ENCODE peak calls at places on chromosome 9, in four cellular contexts. D is A549, J is transverse colon, S is esophagus squamous epithelium. W is an unnamed sample. For H3K4me1, the result is how much of the 10 kb centered on the place peaks cover.

GRCh38 chr9:16265671-16266070 is 604.8 kb downstream of the BNC2 start:
- DNase-seq in S (no peak), J (no peak), D (no peak), W (no peak)

GRCh38 chr9:106722051-106722753 is 140.8 kb upstream of the ZNF462 start:
- DNase-seq in D (no peak), S (no peak), J (no peak), W (no peak)

GRCh38 chr9:72703574-72703973 is 182.2 kb downstream of the TMC1 start:
- DNase-seq in D (no peak), S (no peak), J (no peak), W (no peak)

GRCh38 chr9:83754383-83754977 is 46.7 kb upstream of the UBQLN1 start:
- DNase-seq in D (no peak), S (no peak), J (no peak), W (no peak)

GRCh38 chr9:121259498-121259897 is 8.5 kb upstream of the GSN start:
- DNase-seq in D (no peak), S (no peak), J (no peak), W (no peak)

GRCh38 chr9:21919377-21920362 is 74.5 kb downstream of the CDKN2A start:
- DNase-seq in S (no peak), J (no peak), D (no peak), W (no peak)

GRCh38 chr9:116152390-116152789 is 1.2 kb upstream of the PAPPA start:
- DNase-seq in D (no peak), S (no peak), J (no peak), W (no peak)

GRCh38 chr9:125650271-125650737 is 56.7 kb downstream of the MAPKAP1 start:
- DNase-seq in D (no peak), J (no peak), S (no peak), W (no peak)

GRCh38 chr9:69965416-69966145 is 78.1 kb upstream of the MAMDC2 start:
- DNase-seq in J (no peak), S (no peak), D (no peak), W (no peak)

GRCh38 chr9:4829956-4830355 is 37.2 kb downstream of the RCL1 start:
- DNase-seq in S (no peak), D (no peak), J (no peak), W (no peak)

GRCh38 chr9:95783426-95783975 is 92.0 kb upstream of the ERCC6L2 start:
- DNase-seq in J (no peak), S (no peak), D (no peak), W (no peak)

GRCh38 chr9:78601957-78602565 is 305.1 kb downstream of the PSAT1 start:
- DNase-seq in D (no peak), S (no peak), J (no peak), W (no peak)

GRCh38 chr9:16331527-16331926 is 538.9 kb downstream of the BNC2 start:
- DNase-seq in S (no peak), D (no peak), J (no peak), W (no peak)

GRCh38 chr9:122845116-122845515 is 16.7 kb upstream of the PDCL start:
- DNase-seq in S (no peak), J (no peak), D (no peak), W (no peak)

GRCh38 chr9:22469928-22470544 is 23.4 kb downstream of the DMRTA1 start:
- DNase-seq in S (no peak), D (peak), J (peak), W (no peak)

GRCh38 chr9:95189230-95190098 is 128.0 kb downstream of the FANCC start:
- DNase-seq in S (no peak), D (no peak), J (no peak), W (no peak)

GRCh38 chr9:83981126-83981871 is 694 bp downstream of the RMI1 start:
- DNase-seq in S (no peak), J (peak), D (peak), W (no peak)

GRCh38 chr9:131029574-131029952 is 20.6 kb downstream of the LAMC3 start:
- DNase-seq in D (no peak), S (no peak), J (no peak), W (no peak)

GRCh38 chr9:22307013-22307711 is 139.5 kb upstream of the DMRTA1 start:
- DNase-seq in S (no peak), J (no peak), D (peak), W (no peak)

GRCh38 chr9:136023401-136024225 is 62.4 kb upstream of the UBAC1 start:
- DNase-seq in D (no peak), J (no peak), S (no peak), W (peak)

GRCh38 chr9:121607434-121608248 is 43.8 kb upstream of the DAB2IP start:
- DNase-seq in D (no peak), S (no peak), J (no peak), W (peak)

DNA sequence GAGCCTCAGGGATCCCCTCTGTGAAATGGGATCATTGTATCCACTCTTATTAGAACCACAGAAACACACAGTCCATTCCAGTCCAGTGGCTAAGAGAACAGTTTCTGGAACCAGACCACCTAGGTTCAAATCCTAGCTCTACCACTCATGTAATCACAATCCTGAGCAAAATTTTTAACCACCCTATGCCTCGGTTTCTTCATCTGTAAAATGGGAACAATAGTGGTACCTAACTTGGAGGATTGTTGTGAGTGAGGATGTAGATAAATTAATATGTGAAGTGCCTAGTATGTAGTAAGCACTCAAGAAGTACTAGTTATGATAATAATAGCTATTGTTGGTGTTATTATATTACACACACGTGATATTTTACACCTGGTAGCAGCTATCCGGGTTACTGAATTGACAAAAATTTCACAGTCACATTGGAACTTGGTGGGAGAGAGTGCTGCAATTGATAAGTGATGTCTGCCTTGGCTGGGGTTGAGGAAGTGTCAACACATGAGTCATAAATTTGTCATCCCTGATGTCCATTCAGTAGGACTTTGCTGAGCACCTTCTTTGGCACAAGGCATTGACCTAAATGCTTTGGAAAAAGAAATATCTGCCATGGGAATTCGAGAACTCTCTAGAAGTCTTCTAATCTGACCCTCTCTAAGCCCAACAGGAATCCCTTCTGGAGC is 68.4 kb downstream of the COL27A1 start:
- DNase-seq in J (no peak), S (no peak), D (peak), W (no peak)
- H3K27ac ChIP-seq in J (no peak), S (no peak), D (peak), W (no peak)

GRCh38 chr9:35731415-35732184 is 395 bp downstream of the TLN1 start:
- DNase-seq in S (no peak), J (no peak), D (peak), W (no peak)
- TF ChIP-seq POLR2A in S (no peak), J (peak), D (no peak), W (no peak)

DNA sequence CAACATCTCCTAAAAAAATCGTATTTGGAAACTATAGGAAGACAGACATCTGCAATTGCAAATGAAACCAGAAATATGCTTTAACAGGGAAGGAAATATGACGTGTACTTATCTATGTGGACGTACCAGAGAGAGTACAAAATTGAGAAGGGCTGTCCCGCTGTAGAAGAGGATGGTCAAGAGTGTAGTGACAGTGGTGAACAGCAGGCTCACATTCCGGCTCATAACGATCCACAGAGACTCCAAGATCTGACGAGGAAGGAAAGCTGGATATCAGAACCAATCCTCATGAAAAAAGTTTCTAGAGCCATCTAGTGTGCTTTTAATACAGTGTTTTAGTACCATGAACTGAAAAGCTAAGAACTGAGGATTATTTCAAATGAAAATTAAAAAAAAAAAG is 37.1 kb upstream of the CTNNAL1 start:
- DNase-seq in J (no peak), S (no peak), D (no peak), W (no peak)
- H3K4me1 ChIP-seq in J (under half), S (under half), D (under half), W (under half)

DNA sequence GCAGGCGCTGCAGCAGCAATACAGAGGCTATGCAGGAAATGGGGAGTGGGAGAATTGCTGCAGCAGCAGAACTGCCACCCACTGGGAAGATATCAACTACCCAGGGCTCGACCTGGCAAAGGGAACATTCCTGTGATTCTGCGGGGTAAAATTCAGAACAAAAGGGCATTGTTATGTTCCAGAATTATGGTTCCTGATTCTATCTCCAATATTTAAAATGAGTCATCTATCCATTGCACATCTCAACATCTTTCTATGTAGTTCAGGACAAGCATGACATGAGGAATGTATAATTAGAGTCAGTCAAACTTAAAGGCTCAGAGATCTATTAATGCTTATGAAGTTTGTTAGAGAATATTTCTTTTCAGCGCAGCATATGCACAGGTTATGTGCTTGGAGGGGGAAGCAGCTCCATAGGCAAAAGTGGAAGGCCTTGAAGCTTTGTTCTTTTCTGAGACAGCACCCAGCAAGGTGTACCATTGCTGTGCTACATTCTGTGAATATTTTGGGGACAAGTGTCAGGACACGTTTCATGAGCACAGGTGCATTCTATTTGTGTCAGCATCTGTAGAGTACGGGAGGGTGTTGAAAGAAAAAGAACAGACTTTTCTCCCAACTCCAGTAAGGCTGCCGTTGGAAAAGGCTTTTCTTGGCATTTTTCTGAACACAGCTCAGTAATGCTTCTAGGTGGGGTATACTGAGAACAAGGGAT is 395.6 kb upstream of the MPDZ start:
- DNase-seq in J (no peak), D (no peak), S (no peak), W (no peak)
- H3K27ac ChIP-seq in J (no peak), D (no peak), S (no peak), W (no peak)

GRCh38 chr9:99192786-99193465 is 28.8 kb downstream of the ALG2 start:
- DNase-seq in S (no peak), D (no peak), J (no peak), W (no peak)

GRCh38 chr9:99199938-99200539 is 21.7 kb downstream of the ALG2 start:
- DNase-seq in S (no peak), J (no peak), D (no peak), W (no peak)

GRCh38 chr9:99193466-99193821 is 28.3 kb downstream of the ALG2 start:
- DNase-seq in D (no peak), J (no peak), S (no peak), W (no peak)

GRCh38 chr9:99197124-99197630 is 24.6 kb downstream of the ALG2 start:
- DNase-seq in S (no peak), J (no peak), D (no peak), W (no peak)

DNA sequence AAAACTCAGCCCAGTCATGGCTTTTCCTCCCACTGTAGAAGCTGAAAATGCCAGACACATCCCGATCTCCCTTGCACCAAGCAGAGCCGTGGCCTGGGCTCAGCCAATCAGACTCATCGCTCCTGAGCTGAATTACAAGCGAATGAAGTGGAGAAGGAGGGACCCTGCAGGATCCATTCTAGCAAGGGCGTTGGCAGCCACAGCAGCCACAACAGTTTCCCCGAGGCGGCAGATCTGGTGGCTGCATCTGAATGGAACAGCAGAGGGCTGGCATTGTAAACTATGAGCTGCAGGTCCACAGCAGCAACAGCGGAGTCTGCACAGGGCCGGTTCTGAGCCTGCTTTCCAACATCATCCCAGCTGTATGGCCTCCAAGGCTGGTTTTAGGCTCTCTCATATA is 23.8 kb downstream of the ALG2 start:
- DNase-seq in J (no peak), S (no peak), D (no peak), W (no peak)
- TF ChIP-seq POLR2A in J (no peak), S (no peak), D (no peak), W (no peak)

GRCh38 chr9:110979636-110980035 is 58.6 kb downstream of the LPAR1 start:
- DNase-seq in S (no peak), J (no peak), D (no peak), W (no peak)

GRCh38 chr9:110975969-110976368 is 62.3 kb downstream of the LPAR1 start:
- DNase-seq in J (no peak), S (no peak), D (no peak), W (no peak)

GRCh38 chr9:110978516-110978915 is 59.8 kb downstream of the LPAR1 start:
- DNase-seq in D (no peak), S (no peak), J (no peak), W (no peak)

GRCh38 chr9:110977259-110977709 is 61.0 kb downstream of the LPAR1 start:
- DNase-seq in S (no peak), D (peak), J (no peak), W (no peak)

DNA sequence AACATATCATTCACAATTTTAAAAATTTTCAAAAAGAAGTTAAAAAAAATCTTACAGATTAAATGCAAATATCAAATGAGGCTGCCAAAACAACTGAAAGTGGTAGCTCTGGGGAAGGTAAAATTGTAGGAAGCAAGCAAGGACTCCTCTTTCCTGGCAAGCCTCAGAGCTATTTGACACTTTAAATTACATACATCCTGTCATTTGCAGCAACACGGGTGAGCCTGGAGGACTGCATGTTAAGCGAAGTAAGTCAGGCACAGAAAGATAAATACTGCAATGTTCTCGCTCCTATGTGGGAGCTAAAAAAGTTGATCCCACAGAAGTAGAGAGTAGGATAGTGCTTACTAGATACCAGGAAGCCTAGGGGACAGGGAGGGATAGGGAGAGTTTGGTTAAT is 58.0 kb downstream of the LPAR1 start:
- DNase-seq in J (no peak), D (no peak), S (no peak), W (no peak)
- H3K4me1 ChIP-seq in J (under half), D (half or more), S (under half), W (under half)

W was measured in heart left ventricle.